ENCODE peak calls at places on chromosomes 6 and 20, in six cellular contexts. One of them, this sample, is unnamed. For H3K36me3, the result is how much of the 10 kb centered on the place peaks cover.

GRCh38 chr6:26473429-26473757 is 15.6 kb downstream of the BTN2A1 start:
- DNase-seq in PC-3: no peak
- DNase-seq in lower lobe of right lung: no peak
- DNase-seq in uterus: no peak
- DNase-seq in tibial nerve: no peak
- DNase-seq in BJ: no peak
- DNase-seq in this sample: no peak

GRCh38 chr6:73585566-73586415 is 65.0 kb upstream of the EEF1A1 start:
- DNase-seq in PC-3: peak
- DNase-seq in lower lobe of right lung: no peak
- DNase-seq in uterus: peak
- DNase-seq in tibial nerve: no peak
- DNase-seq in BJ: peak
- DNase-seq in this sample: peak

GRCh38 chr6:26240157-26240980 is 124.6 kb upstream of the BTN3A2 start:
- DNase-seq in PC-3: no peak
- DNase-seq in lower lobe of right lung: peak
- DNase-seq in uterus: peak
- DNase-seq in tibial nerve: no peak
- DNase-seq in BJ: peak
- DNase-seq in this sample: peak

GRCh38 chr6:136371951-136372350 is 82.3 kb upstream of the BCLAF1 start:
- DNase-seq in PC-3: no peak
- DNase-seq in lower lobe of right lung: no peak
- DNase-seq in uterus: no peak
- DNase-seq in tibial nerve: no peak
- DNase-seq in BJ: no peak
- DNase-seq in this sample: no peak

GRCh38 chr6:32868257-32868788 is 14.3 kb downstream of the PSMB9 start:
- DNase-seq in PC-3: peak
- DNase-seq in lower lobe of right lung: peak
- DNase-seq in uterus: peak
- DNase-seq in tibial nerve: peak
- DNase-seq in BJ: no peak
- DNase-seq in this sample: peak

GRCh38 chr6:41705996-41706835 is 29.2 kb downstream of the TFEB start:
- DNase-seq in PC-3: peak
- DNase-seq in lower lobe of right lung: peak
- DNase-seq in uterus: peak
- DNase-seq in tibial nerve: peak
- DNase-seq in BJ: no peak
- DNase-seq in this sample: no peak

GRCh38 chr20:4476903-4477302 is 244.8 kb upstream of the PRND start:
- DNase-seq in PC-3: no peak
- DNase-seq in lower lobe of right lung: no peak
- DNase-seq in uterus: no peak
- DNase-seq in tibial nerve: no peak
- DNase-seq in BJ: no peak
- DNase-seq in this sample: no peak

GRCh38 chr20:38143646-38144554 is 21.2 kb downstream of the TGM2 start:
- DNase-seq in PC-3: peak
- DNase-seq in lower lobe of right lung: no peak
- DNase-seq in uterus: peak
- DNase-seq in tibial nerve: no peak
- DNase-seq in BJ: peak
- DNase-seq in this sample: peak

GRCh38 chr20:38407321-38407720 is 27.8 kb downstream of the SNHG17 start:
- DNase-seq in PC-3: no peak
- DNase-seq in lower lobe of right lung: no peak
- DNase-seq in uterus: no peak
- DNase-seq in tibial nerve: no peak
- DNase-seq in BJ: no peak
- DNase-seq in this sample: no peak

GRCh38 chr6:29005183-29005885 is at the start of gene ZNF311:
- DNase-seq in PC-3: peak
- DNase-seq in lower lobe of right lung: peak
- DNase-seq in uterus: peak
- DNase-seq in tibial nerve: peak
- DNase-seq in BJ: no peak
- DNase-seq in this sample: peak

GRCh38 chr6:39054577-39055142 is 6.1 kb downstream of the GLP1R start:
- DNase-seq in PC-3: no peak
- DNase-seq in lower lobe of right lung: no peak
- DNase-seq in uterus: no peak
- DNase-seq in tibial nerve: no peak
- DNase-seq in BJ: no peak
- DNase-seq in this sample: no peak

GRCh38 chr20:38875170-38875993 is 50.8 kb upstream of the FAM83D start:
- DNase-seq in PC-3: no peak
- DNase-seq in lower lobe of right lung: no peak
- DNase-seq in uterus: no peak
- DNase-seq in tibial nerve: no peak
- DNase-seq in BJ: no peak
- DNase-seq in this sample: no peak

GRCh38 chr6:39339557-39340555 is 17.4 kb upstream of the KCNK16 start:
- DNase-seq in PC-3: no peak
- DNase-seq in lower lobe of right lung: peak
- DNase-seq in uterus: no peak
- DNase-seq in tibial nerve: no peak
- DNase-seq in BJ: no peak
- DNase-seq in this sample: peak

GRCh38 chr6:109760208-109760607 is 69.1 kb downstream of the FIG4 start:
- DNase-seq in PC-3: peak
- DNase-seq in lower lobe of right lung: no peak
- DNase-seq in uterus: no peak
- DNase-seq in tibial nerve: no peak
- DNase-seq in BJ: no peak
- DNase-seq in this sample: peak

GRCh38 chr6:41097467-41098090 is 24.8 kb downstream of the NFYA start:
- DNase-seq in PC-3: no peak
- DNase-seq in lower lobe of right lung: no peak
- DNase-seq in uterus: no peak
- DNase-seq in tibial nerve: no peak
- DNase-seq in BJ: peak
- DNase-seq in this sample: no peak

GRCh38 chr20:50528804-50529351 is 18.7 kb downstream of the PTPN1 start:
- DNase-seq in PC-3: no peak
- DNase-seq in lower lobe of right lung: no peak
- DNase-seq in uterus: no peak
- DNase-seq in tibial nerve: no peak
- DNase-seq in BJ: no peak
- DNase-seq in this sample: no peak

GRCh38 chr6:20837189-20837588 is 302.9 kb downstream of the CDKAL1 start:
- DNase-seq in PC-3: no peak
- DNase-seq in lower lobe of right lung: no peak
- DNase-seq in uterus: no peak
- DNase-seq in tibial nerve: no peak
- DNase-seq in BJ: no peak
- DNase-seq in this sample: no peak

GRCh38 chr6:170265655-170266054 is 25.2 kb downstream of the DLL1 start:
- DNase-seq in PC-3: peak
- DNase-seq in lower lobe of right lung: peak
- DNase-seq in uterus: no peak
- DNase-seq in tibial nerve: no peak
- DNase-seq in BJ: no peak
- DNase-seq in this sample: no peak

GRCh38 chr20:45372646-45373352 is 5.3 kb downstream of the TP53TG5 start:
- DNase-seq in PC-3: no peak
- DNase-seq in lower lobe of right lung: peak
- DNase-seq in uterus: peak
- DNase-seq in tibial nerve: no peak
- DNase-seq in BJ: no peak
- DNase-seq in this sample: no peak

GRCh38 chr6:165962361-165962760 is 205.3 kb downstream of the TBXT start:
- DNase-seq in PC-3: no peak
- DNase-seq in lower lobe of right lung: no peak
- DNase-seq in uterus: no peak
- DNase-seq in tibial nerve: no peak
- DNase-seq in BJ: no peak
- DNase-seq in this sample: no peak

GRCh38 chr6:14153228-14153627 is 35.7 kb downstream of the CD83 start:
- DNase-seq in PC-3: no peak
- DNase-seq in lower lobe of right lung: no peak
- DNase-seq in uterus: no peak
- DNase-seq in tibial nerve: no peak
- DNase-seq in BJ: no peak
- DNase-seq in this sample: no peak

GRCh38 chr6:53179961-53180651 is 31.5 kb upstream of the GCM1 start:
- DNase-seq in PC-3: no peak
- DNase-seq in lower lobe of right lung: peak
- DNase-seq in uterus: no peak
- DNase-seq in tibial nerve: peak
- DNase-seq in BJ: no peak
- DNase-seq in this sample: peak

GRCh38 chr6:157779705-157780604 is 43.1 kb upstream of the SNX9 start:
- DNase-seq in PC-3: peak
- DNase-seq in lower lobe of right lung: no peak
- DNase-seq in uterus: no peak
- DNase-seq in tibial nerve: no peak
- DNase-seq in BJ: no peak
- DNase-seq in this sample: peak

GRCh38 chr6:11947063-11947462 is 65.0 kb upstream of the HIVEP1 start:
- DNase-seq in PC-3: no peak
- DNase-seq in lower lobe of right lung: no peak
- DNase-seq in uterus: no peak
- DNase-seq in tibial nerve: no peak
- DNase-seq in BJ: no peak
- DNase-seq in this sample: no peak

GRCh38 chr6:42787018-42787611 is 5.3 kb downstream of the BICRAL start:
- DNase-seq in PC-3: no peak
- DNase-seq in lower lobe of right lung: no peak
- DNase-seq in uterus: no peak
- DNase-seq in tibial nerve: no peak
- DNase-seq in BJ: no peak
- DNase-seq in this sample: no peak

GRCh38 chr20:17808357-17808756 is 108.6 kb downstream of the BANF2 start:
- DNase-seq in PC-3: no peak
- DNase-seq in lower lobe of right lung: peak
- DNase-seq in uterus: peak
- DNase-seq in tibial nerve: peak
- DNase-seq in BJ: peak
- DNase-seq in this sample: no peak

GRCh38 chr6:79269877-79270276 is 35.4 kb upstream of the HMGN3 start:
- DNase-seq in PC-3: no peak
- DNase-seq in lower lobe of right lung: no peak
- DNase-seq in uterus: no peak
- DNase-seq in tibial nerve: no peak
- DNase-seq in BJ: peak
- DNase-seq in this sample: peak

GRCh38 chr20:58023781-58024180 is 204.7 kb downstream of the ANKRD60 start:
- DNase-seq in PC-3: no peak
- DNase-seq in lower lobe of right lung: no peak
- DNase-seq in uterus: no peak
- DNase-seq in tibial nerve: no peak
- DNase-seq in BJ: no peak
- DNase-seq in this sample: no peak

GRCh38 chr6:51528556-51528955 is 558.9 kb downstream of the PKHD1 start:
- DNase-seq in PC-3: peak
- DNase-seq in lower lobe of right lung: no peak
- DNase-seq in uterus: no peak
- DNase-seq in tibial nerve: no peak
- DNase-seq in BJ: no peak
- DNase-seq in this sample: peak

GRCh38 chr20:13436530-13436929 is 202.2 kb downstream of the TASP1 start:
- DNase-seq in PC-3: no peak
- DNase-seq in lower lobe of right lung: no peak
- DNase-seq in uterus: no peak
- DNase-seq in tibial nerve: no peak
- DNase-seq in BJ: no peak
- DNase-seq in this sample: no peak

DNA sequence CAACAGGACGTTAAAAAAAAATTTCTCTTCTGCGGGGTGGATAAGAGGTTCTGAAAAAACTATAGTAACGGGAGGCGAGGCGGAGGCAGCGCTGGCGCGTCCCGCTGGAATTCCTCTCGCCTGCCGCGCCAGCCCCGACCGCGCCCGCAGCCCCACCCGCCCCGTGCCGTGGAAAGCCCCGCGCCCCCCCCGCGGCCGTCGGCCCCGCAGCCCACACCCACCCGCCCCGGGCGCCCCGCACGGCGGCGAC is 476 bp upstream of the QKI start:
- DNase-seq in PC-3: no peak
- DNase-seq in lower lobe of right lung: no peak
- DNase-seq in uterus: no peak
- DNase-seq in tibial nerve: no peak
- DNase-seq in BJ: no peak
- DNase-seq in this sample: no peak
- H3K4me3 ChIP-seq in PC-3: peak
- H3K4me3 ChIP-seq in lower lobe of right lung: peak
- H3K4me3 ChIP-seq in uterus: peak
- H3K4me3 ChIP-seq in tibial nerve: peak
- H3K4me3 ChIP-seq in BJ: peak
- H3K4me3 ChIP-seq in this sample: peak

DNA sequence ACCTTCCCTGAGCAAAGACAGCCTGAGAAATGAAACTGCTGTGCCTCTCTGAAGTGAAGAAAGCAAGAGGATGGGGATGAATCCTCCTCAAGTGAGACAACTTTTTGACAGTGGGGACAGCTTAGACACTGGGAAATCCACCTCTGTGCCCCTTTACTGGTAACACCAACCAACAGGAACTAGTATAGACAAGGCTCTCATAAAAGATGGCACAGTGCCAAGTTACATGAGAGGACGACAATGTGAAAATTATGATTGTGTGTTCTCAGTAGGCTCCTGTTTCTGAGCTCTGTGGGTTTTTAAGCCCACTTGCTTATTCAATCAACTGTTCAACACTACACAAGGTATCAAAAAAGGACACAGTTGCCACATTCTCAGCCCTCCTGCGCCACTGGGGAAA is 41.6 kb upstream of the LYRM2 start:
- DNase-seq in PC-3: no peak
- DNase-seq in lower lobe of right lung: no peak
- DNase-seq in uterus: no peak
- DNase-seq in tibial nerve: no peak
- DNase-seq in BJ: no peak
- DNase-seq in this sample: no peak
- H3K36me3 ChIP-seq in PC-3: under half
- H3K36me3 ChIP-seq in lower lobe of right lung: half or more
- H3K36me3 ChIP-seq in uterus: under half
- H3K36me3 ChIP-seq in tibial nerve: half or more
- H3K36me3 ChIP-seq in BJ: under half
- H3K36me3 ChIP-seq in this sample: under half

GRCh38 chr20:59446361-59446760 is 145.9 kb downstream of the EDN3 start:
- DNase-seq in PC-3: no peak
- DNase-seq in lower lobe of right lung: no peak
- DNase-seq in uterus: no peak
- DNase-seq in tibial nerve: no peak
- DNase-seq in BJ: no peak
- DNase-seq in this sample: no peak
- TF ChIP-seq CTCF in PC-3: no peak
- TF ChIP-seq CTCF in lower lobe of right lung: no peak
- TF ChIP-seq CTCF in uterus: no peak
- TF ChIP-seq CTCF in tibial nerve: no peak
- TF ChIP-seq CTCF in BJ: no peak
- TF ChIP-seq CTCF in this sample: no peak

DNA sequence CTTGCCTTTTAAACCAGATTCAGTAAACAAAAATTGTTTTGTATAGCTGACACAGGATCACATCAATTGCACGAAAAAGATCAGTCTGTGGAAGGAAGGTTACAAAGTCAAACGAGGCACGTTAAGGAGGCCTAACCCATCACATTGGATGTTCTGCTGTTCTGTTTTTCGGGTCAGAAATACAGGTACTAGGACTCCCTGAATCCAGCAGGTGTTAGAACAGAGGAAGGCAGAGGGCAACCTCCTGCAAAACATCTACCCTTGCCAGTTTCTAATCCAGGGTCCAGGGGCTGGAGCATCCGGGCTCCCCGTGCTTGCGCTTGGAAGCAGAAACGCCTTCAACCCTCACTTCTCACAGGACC is 64.6 kb downstream of the PLG start:
- DNase-seq in PC-3: no peak
- DNase-seq in lower lobe of right lung: no peak
- DNase-seq in uterus: no peak
- DNase-seq in tibial nerve: no peak
- DNase-seq in BJ: no peak
- DNase-seq in this sample: no peak
- H3K4me3 ChIP-seq in PC-3: no peak
- H3K4me3 ChIP-seq in lower lobe of right lung: peak
- H3K4me3 ChIP-seq in uterus: peak
- H3K4me3 ChIP-seq in tibial nerve: peak
- H3K4me3 ChIP-seq in BJ: no peak
- H3K4me3 ChIP-seq in this sample: peak

This sample was measured in bronchial epithelial cell.